ENCODE peak calls at places on chromosomes 1 and 21, in five cellular contexts. One of them, this sample, is unnamed.

GRCh38 chr1:31335007-31335406 is 37.9 kb downstream of the FABP3 start:
- DNase-seq in H9: no peak
- DNase-seq in mesenchymal stem cell: peak; percentile 56
- DNase-seq in H1: no peak
- DNase-seq in trophoblast cell: no peak
- DNase-seq in this sample: peak; percentile 12

GRCh38 chr1:110235181-110235838 is 25.2 kb downstream of the KCNC4 start:
- DNase-seq in H9: no peak
- DNase-seq in mesenchymal stem cell: no peak
- DNase-seq in H1: no peak
- DNase-seq in trophoblast cell: no peak
- DNase-seq in this sample: no peak

GRCh38 chr1:67749844-67750689 is 65.1 kb downstream of the GADD45A start:
- DNase-seq in H9: no peak
- DNase-seq in mesenchymal stem cell: peak; percentile 92
- DNase-seq in H1: no peak
- DNase-seq in trophoblast cell: peak; percentile 35
- DNase-seq in this sample: no peak

GRCh38 chr1:30267046-30267445 is 456.3 kb downstream of the MATN1 start:
- DNase-seq in H9: no peak
- DNase-seq in mesenchymal stem cell: no peak
- DNase-seq in H1: no peak
- DNase-seq in trophoblast cell: no peak
- DNase-seq in this sample: no peak

GRCh38 chr1:204695692-204696091 is 10.2 kb upstream of the LRRN2 start:
- DNase-seq in H9: no peak
- DNase-seq in mesenchymal stem cell: no peak
- DNase-seq in H1: no peak
- DNase-seq in trophoblast cell: no peak
- DNase-seq in this sample: no peak

GRCh38 chr1:200029035-200029623 is 1.6 kb downstream of the NR5A2 start:
- DNase-seq in H9: peak; percentile 59
- DNase-seq in mesenchymal stem cell: peak; percentile 35
- DNase-seq in H1: no peak
- DNase-seq in trophoblast cell: no peak
- DNase-seq in this sample: peak; percentile 51

GRCh38 chr1:41417746-41418145 is 56.5 kb downstream of the FOXO6 start:
- DNase-seq in H9: no peak
- DNase-seq in mesenchymal stem cell: no peak
- DNase-seq in H1: no peak
- DNase-seq in trophoblast cell: no peak
- DNase-seq in this sample: no peak

GRCh38 chr1:226649244-226649643 is 89.8 kb downstream of the ITPKB start:
- DNase-seq in H9: no peak
- DNase-seq in mesenchymal stem cell: no peak
- DNase-seq in H1: no peak
- DNase-seq in trophoblast cell: no peak
- DNase-seq in this sample: no peak

GRCh38 chr21:32131960-32132359 is 146.9 kb downstream of the MIS18A start:
- DNase-seq in H9: peak; percentile 20
- DNase-seq in mesenchymal stem cell: peak; percentile 25
- DNase-seq in H1: no peak
- DNase-seq in trophoblast cell: no peak
- DNase-seq in this sample: no peak

GRCh38 chr1:78038071-78038470 is 7.7 kb upstream of the GIPC2 start:
- DNase-seq in H9: no peak
- DNase-seq in mesenchymal stem cell: peak; percentile 79
- DNase-seq in H1: no peak
- DNase-seq in trophoblast cell: no peak
- DNase-seq in this sample: no peak

GRCh38 chr1:167713330-167714081 is 8.3 kb upstream of the MPZL1 start:
- DNase-seq in H9: peak; percentile 59
- DNase-seq in mesenchymal stem cell: peak; percentile 54
- DNase-seq in H1: no peak
- DNase-seq in trophoblast cell: no peak
- DNase-seq in this sample: peak; percentile 32

GRCh38 chr1:66527688-66528087 is 6.3 kb upstream of the SGIP1 start:
- DNase-seq in H9: no peak
- DNase-seq in mesenchymal stem cell: peak; percentile 70
- DNase-seq in H1: no peak
- DNase-seq in trophoblast cell: no peak
- DNase-seq in this sample: no peak

GRCh38 chr1:219577331-219577730 is 35.6 kb downstream of the ZC3H11B start:
- DNase-seq in H9: no peak
- DNase-seq in mesenchymal stem cell: no peak
- DNase-seq in H1: no peak
- DNase-seq in trophoblast cell: no peak
- DNase-seq in this sample: no peak

GRCh38 chr1:218983848-218984247 is 189.8 kb upstream of the LYPLAL1 start:
- DNase-seq in H9: peak; percentile 54
- DNase-seq in mesenchymal stem cell: peak; percentile 4
- DNase-seq in H1: no peak
- DNase-seq in trophoblast cell: no peak
- DNase-seq in this sample: no peak

GRCh38 chr1:2556277-2557145 is at the start of gene TNFRSF14:
- DNase-seq in H9: no peak
- DNase-seq in mesenchymal stem cell: peak; percentile 53
- DNase-seq in H1: no peak
- DNase-seq in trophoblast cell: no peak
- DNase-seq in this sample: no peak

GRCh38 chr1:79859212-79859948 is 852.9 kb upstream of the ADGRL4 start:
- DNase-seq in H9: no peak
- DNase-seq in mesenchymal stem cell: peak; percentile 54
- DNase-seq in H1: no peak
- DNase-seq in trophoblast cell: no peak
- DNase-seq in this sample: no peak

GRCh38 chr1:107057197-107058133 is 991 bp downstream of the PRMT6 start:
- DNase-seq in H9: peak; percentile 70
- DNase-seq in mesenchymal stem cell: peak; percentile 62
- DNase-seq in H1: peak; percentile 21
- DNase-seq in trophoblast cell: peak; percentile 29
- DNase-seq in this sample: peak; percentile 41

GRCh38 chr1:12438349-12438924 is 179.6 kb downstream of the DHRS3 start:
- DNase-seq in H9: no peak
- DNase-seq in mesenchymal stem cell: no peak
- DNase-seq in H1: no peak
- DNase-seq in trophoblast cell: no peak
- DNase-seq in this sample: no peak

GRCh38 chr1:47696911-47697441 is 259.1 kb downstream of the FOXD2 start:
- DNase-seq in H9: peak; percentile 20
- DNase-seq in mesenchymal stem cell: no peak
- DNase-seq in H1: no peak
- DNase-seq in trophoblast cell: no peak
- DNase-seq in this sample: no peak

GRCh38 chr1:154320882-154321608 is at the start of gene AQP10:
- DNase-seq in H9: no peak
- DNase-seq in mesenchymal stem cell: peak; percentile 52
- DNase-seq in H1: no peak
- DNase-seq in trophoblast cell: no peak
- DNase-seq in this sample: no peak

GRCh38 chr1:151352001-151352718 is 5.1 kb upstream of the RFX5 start:
- DNase-seq in H9: no peak
- DNase-seq in mesenchymal stem cell: peak; percentile 47
- DNase-seq in H1: no peak
- DNase-seq in trophoblast cell: no peak
- DNase-seq in this sample: no peak

GRCh38 chr1:117616356-117616755 is 10.5 kb downstream of the TENT5C start:
- DNase-seq in H9: no peak
- DNase-seq in mesenchymal stem cell: no peak
- DNase-seq in H1: no peak
- DNase-seq in trophoblast cell: no peak
- DNase-seq in this sample: no peak

GRCh38 chr1:156195853-156196252 is 1.9 kb downstream of the SLC25A44 start:
- DNase-seq in H9: no peak
- DNase-seq in mesenchymal stem cell: no peak
- DNase-seq in H1: no peak
- DNase-seq in trophoblast cell: no peak
- DNase-seq in this sample: no peak

GRCh38 chr1:172657586-172657985 is 1.3 kb upstream of the FASLG start:
- DNase-seq in H9: no peak
- DNase-seq in mesenchymal stem cell: no peak
- DNase-seq in H1: no peak
- DNase-seq in trophoblast cell: no peak
- DNase-seq in this sample: no peak

GRCh38 chr1:163171826-163172225 is 30.9 kb downstream of the RGS5 start:
- DNase-seq in H9: no peak
- DNase-seq in mesenchymal stem cell: no peak
- DNase-seq in H1: no peak
- DNase-seq in trophoblast cell: no peak
- DNase-seq in this sample: no peak
- H4K91ac ChIP-seq in H9: no peak overlapping the region
- H4K91ac ChIP-seq in mesenchymal stem cell: peak overlapping the region; percentile 59
- H4K91ac ChIP-seq in H1: no peak overlapping the region
- H4K91ac ChIP-seq in trophoblast cell: no peak overlapping the region
- H4K91ac ChIP-seq in this sample: no peak overlapping the region

DNA sequence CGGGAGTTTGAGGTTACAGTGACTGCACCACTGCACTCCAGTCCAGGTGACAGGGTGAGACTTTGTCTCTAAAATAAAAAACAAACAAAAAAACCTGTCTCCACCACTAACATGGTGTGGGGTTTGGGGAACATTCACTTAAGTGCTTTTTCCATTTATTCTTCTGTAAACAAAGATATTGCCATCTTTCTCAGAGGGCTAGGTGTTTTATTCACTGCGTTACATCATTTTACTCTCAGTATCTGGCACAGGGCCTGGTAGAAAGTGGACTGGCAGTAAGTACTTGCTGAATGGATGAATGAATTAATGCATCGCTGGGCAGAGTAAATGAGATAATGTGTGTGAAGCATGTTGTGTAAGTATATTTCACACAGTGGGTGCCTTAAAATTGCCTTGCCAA is 20.1 kb downstream of the KIAA0040 start:
- DNase-seq in H9: no peak
- DNase-seq in mesenchymal stem cell: no peak
- DNase-seq in H1: no peak
- DNase-seq in trophoblast cell: no peak
- DNase-seq in this sample: no peak
- H4K8ac ChIP-seq in H9: no peak overlapping the region
- H4K8ac ChIP-seq in mesenchymal stem cell: no peak overlapping the region
- H4K8ac ChIP-seq in H1: no peak overlapping the region
- H4K8ac ChIP-seq in trophoblast cell: no peak overlapping the region
- H4K8ac ChIP-seq in this sample: no peak overlapping the region

DNA sequence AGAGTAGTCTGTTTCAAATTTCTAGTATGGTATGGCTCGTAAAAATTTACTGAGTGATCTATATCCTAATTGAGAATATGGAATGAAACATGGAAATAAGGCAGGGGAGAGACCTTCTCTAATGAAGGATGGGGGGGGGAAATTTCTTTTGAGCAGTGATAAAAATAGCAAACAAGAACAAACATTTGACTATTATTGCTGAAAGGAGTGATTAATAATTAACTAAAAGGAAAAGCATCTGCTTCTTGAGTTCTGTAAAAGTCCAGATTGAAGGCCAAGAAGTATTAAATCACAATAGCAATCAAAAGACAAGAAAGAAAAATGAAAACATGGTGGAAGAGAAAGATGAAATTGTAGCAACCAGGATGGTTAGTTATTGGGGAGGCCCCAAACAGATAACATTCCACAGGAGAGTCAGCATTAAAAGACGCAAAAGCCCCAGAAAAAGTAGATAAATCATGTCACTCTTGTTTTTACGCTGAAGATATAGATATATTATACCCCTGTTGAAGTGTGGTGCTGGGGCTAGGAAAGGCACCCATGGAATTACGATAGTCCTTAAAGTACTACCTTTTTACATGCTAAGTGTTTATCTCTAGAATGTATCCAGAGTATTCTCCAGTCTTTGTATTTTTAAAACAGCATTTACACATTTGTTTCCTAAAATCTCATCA is 28.7 kb downstream of the DISP1 start:
- DNase-seq in H9: no peak
- DNase-seq in mesenchymal stem cell: no peak
- DNase-seq in H1: no peak
- DNase-seq in trophoblast cell: no peak
- DNase-seq in this sample: no peak
- H2BK12ac ChIP-seq in H9: no peak overlapping the region
- H2BK12ac ChIP-seq in mesenchymal stem cell: no peak overlapping the region
- H2BK12ac ChIP-seq in H1: no peak overlapping the region
- H2BK12ac ChIP-seq in trophoblast cell: no peak overlapping the region
- H2BK12ac ChIP-seq in this sample: no peak overlapping the region

GRCh38 chr1:32991819-32992488 is 27.3 kb upstream of the RNF19B start:
- DNase-seq in H9: no peak
- DNase-seq in mesenchymal stem cell: no peak
- DNase-seq in H1: no peak
- DNase-seq in trophoblast cell: no peak
- DNase-seq in this sample: no peak
- H4K91ac ChIP-seq in H9: no peak overlapping the region
- H4K91ac ChIP-seq in mesenchymal stem cell: peak overlapping the region; percentile 36
- H4K91ac ChIP-seq in H1: no peak overlapping the region
- H4K91ac ChIP-seq in trophoblast cell: no peak overlapping the region
- H4K91ac ChIP-seq in this sample: no peak overlapping the region

GRCh38 chr1:237013608-237014007 is 9.4 kb upstream of the MT1HL1 start:
- DNase-seq in H9: no peak
- DNase-seq in mesenchymal stem cell: no peak
- DNase-seq in H1: no peak
- DNase-seq in trophoblast cell: no peak
- DNase-seq in this sample: no peak

GRCh38 chr1:237016626-237017025 is 12.4 kb upstream of the MT1HL1 start:
- DNase-seq in H9: no peak
- DNase-seq in mesenchymal stem cell: no peak
- DNase-seq in H1: no peak
- DNase-seq in trophoblast cell: no peak
- DNase-seq in this sample: no peak

DNA sequence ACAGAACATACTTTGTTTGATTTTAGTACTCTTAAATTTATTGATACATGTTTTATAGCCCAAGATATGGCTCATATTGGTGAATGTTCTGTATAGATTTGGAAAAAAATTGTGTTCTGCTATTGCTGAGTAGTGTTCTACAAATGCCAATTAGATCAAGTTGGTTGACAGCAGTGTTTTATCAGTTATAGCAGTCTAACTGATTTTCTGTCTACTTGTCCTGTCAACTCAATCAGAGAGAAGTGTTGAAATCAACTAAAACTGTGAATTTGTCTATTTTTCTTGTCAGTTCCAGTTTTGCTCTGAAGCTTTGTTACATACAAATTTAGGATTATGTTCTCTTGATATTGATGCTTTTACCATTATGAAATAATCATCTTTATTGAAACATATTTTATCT is 14.7 kb upstream of the MT1HL1 start:
- DNase-seq in H9: no peak
- DNase-seq in mesenchymal stem cell: no peak
- DNase-seq in H1: no peak
- DNase-seq in trophoblast cell: no peak
- DNase-seq in this sample: no peak
- H4K8ac ChIP-seq in H9: no peak overlapping the region
- H4K8ac ChIP-seq in mesenchymal stem cell: no peak overlapping the region
- H4K8ac ChIP-seq in H1: no peak overlapping the region
- H4K8ac ChIP-seq in trophoblast cell: no peak overlapping the region
- H4K8ac ChIP-seq in this sample: no peak overlapping the region

GRCh38 chr1:58454343-58454742 is 92.2 kb downstream of the OMA1 start:
- DNase-seq in H9: peak; percentile 77
- DNase-seq in mesenchymal stem cell: no peak
- DNase-seq in H1: no peak
- DNase-seq in trophoblast cell: no peak
- DNase-seq in this sample: no peak
- H2BK12ac ChIP-seq in H9: no peak overlapping the region
- H2BK12ac ChIP-seq in mesenchymal stem cell: no peak overlapping the region
- H2BK12ac ChIP-seq in H1: no peak overlapping the region
- H2BK12ac ChIP-seq in trophoblast cell: no peak overlapping the region
- H2BK12ac ChIP-seq in this sample: no peak overlapping the region

GRCh38 chr1:39434797-39435395 is 56.5 kb upstream of the BMP8A start:
- DNase-seq in H9: no peak
- DNase-seq in mesenchymal stem cell: peak; percentile 37
- DNase-seq in H1: no peak
- DNase-seq in trophoblast cell: peak; percentile 42
- DNase-seq in this sample: no peak
- H4K91ac ChIP-seq in H9: no peak overlapping the region
- H4K91ac ChIP-seq in mesenchymal stem cell: no peak overlapping the region
- H4K91ac ChIP-seq in H1: no peak overlapping the region
- H4K91ac ChIP-seq in trophoblast cell: no peak overlapping the region
- H4K91ac ChIP-seq in this sample: no peak overlapping the region

GRCh38 chr1:108745980-108746381 is 493 bp upstream of the STXBP3 start:
- DNase-seq in H9: no peak
- DNase-seq in mesenchymal stem cell: no peak
- DNase-seq in H1: no peak
- DNase-seq in trophoblast cell: no peak
- DNase-seq in this sample: no peak
- H4K8ac ChIP-seq in H9: no peak overlapping the region
- H4K8ac ChIP-seq in mesenchymal stem cell: peak overlapping the region; percentile 45
- H4K8ac ChIP-seq in H1: no peak overlapping the region
- H4K8ac ChIP-seq in trophoblast cell: peak overlapping the region; percentile 64
- H4K8ac ChIP-seq in this sample: no peak overlapping the region

This sample was measured in neuronal stem cell.